ENCODE peak calls at places on chromosomes 13 and 19, in six cellular contexts. J, N, A, E, D and L are unnamed samples.

GRCh38 chr19:484494-484893 is 11.8 kb upstream of the MADCAM1 start:
- DNase-seq in J (no peak), N (no peak), A (no peak), E (no peak), D (no peak), L (no peak)

GRCh38 chr19:51079486-51080110 is 3.1 kb downstream of the KLK14 start:
- DNase-seq in J (no peak), N (no peak), A (no peak), E (no peak), D (peak), L (no peak)

GRCh38 chr13:99809931-99810330 is 161.6 kb downstream of the ZIC5 start:
- DNase-seq in J (no peak), N (no peak), A (no peak), E (no peak), D (no peak), L (no peak)

GRCh38 chr13:22773475-22773874 is 407.3 kb upstream of the SGCG start:
- DNase-seq in J (no peak), N (no peak), A (no peak), E (no peak), D (no peak), L (no peak)

GRCh38 chr13:60397693-60398437 is 845 bp downstream of the TDRD3 start:
- DNase-seq in J (peak), N (peak), A (peak), E (peak), D (peak), L (peak)

GRCh38 chr19:18541992-18542935 is 1.1 kb downstream of the FKBP8 start:
- DNase-seq in J (peak), N (no peak), A (no peak), E (no peak), D (no peak), L (no peak)

GRCh38 chr19:3194063-3194702 is 8.5 kb downstream of the NCLN start:
- DNase-seq in J (no peak), N (no peak), A (no peak), E (no peak), D (peak), L (no peak)

GRCh38 chr19:4369109-4369887 is 25.9 kb downstream of the MPND start:
- DNase-seq in J (peak), N (no peak), A (peak), E (peak), D (no peak), L (no peak)

GRCh38 chr13:39968646-39969475 is 313.4 kb downstream of the COG6 start:
- DNase-seq in J (peak), N (no peak), A (no peak), E (no peak), D (no peak), L (no peak)

GRCh38 chr13:111385182-111385857 is 64.9 kb downstream of the TEX29 start:
- DNase-seq in J (no peak), N (no peak), A (peak), E (no peak), D (no peak), L (peak)

GRCh38 chr19:42528354-42529247 is at the start of gene CEACAM1:
- DNase-seq in J (peak), N (no peak), A (peak), E (no peak), D (peak), L (peak)

GRCh38 chr13:95432141-95432540 is 120.4 kb upstream of the CLDN10 start:
- DNase-seq in J (no peak), N (no peak), A (no peak), E (no peak), D (no peak), L (no peak)

GRCh38 chr13:25300861-25301346 is 521 bp upstream of the NUP58 start:
- DNase-seq in J (no peak), N (no peak), A (peak), E (peak), D (peak), L (peak)

GRCh38 chr13:23160241-23161175 is 20.3 kb upstream of the SGCG start:
- DNase-seq in J (no peak), N (no peak), A (no peak), E (no peak), D (no peak), L (no peak)

GRCh38 chr13:95323930-95324662 is 22.8 kb upstream of the ABCC4 start:
- DNase-seq in J (no peak), N (no peak), A (no peak), E (no peak), D (no peak), L (no peak)

GRCh38 chr19:38228005-38228377 is 4.0 kb upstream of the DPF1 start:
- DNase-seq in J (no peak), N (no peak), A (no peak), E (no peak), D (no peak), L (no peak)

GRCh38 chr19:38229585-38230073 is 5.6 kb upstream of the DPF1 start:
- DNase-seq in J (peak), N (peak), A (peak), E (peak), D (peak), L (no peak)

GRCh38 chr19:38224014-38224862 is at the start of gene DPF1:
- DNase-seq in J (peak), N (no peak), A (no peak), E (no peak), D (peak), L (no peak)

GRCh38 chr19:38228491-38229439 is 4.7 kb upstream of the DPF1 start:
- DNase-seq in J (no peak), N (no peak), A (no peak), E (no peak), D (no peak), L (no peak)

GRCh38 chr19:38227272-38228004 is 3.4 kb upstream of the DPF1 start:
- DNase-seq in J (no peak), N (no peak), A (no peak), E (no peak), D (no peak), L (no peak)
- TF ChIP-seq CTCF in J (no peak), N (no peak), A (no peak), E (no peak), D (no peak), L (no peak)

DNA sequence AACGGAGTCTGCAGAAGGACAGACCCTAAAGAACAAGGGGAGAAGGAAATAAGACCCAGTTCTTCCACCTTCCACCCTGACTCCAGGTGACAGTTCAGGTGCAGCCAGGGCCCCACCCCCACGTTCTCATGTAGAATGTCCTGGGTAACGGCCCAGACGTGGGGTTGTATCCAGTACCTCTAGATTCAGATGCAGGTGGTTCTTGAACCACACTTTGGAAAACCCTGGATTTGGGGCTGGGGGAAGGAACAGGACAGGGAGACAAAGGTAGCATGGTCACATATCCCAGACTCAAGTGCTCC is 2.2 kb downstream of the DMPK start:
- DNase-seq in J (no peak), N (no peak), A (no peak), E (no peak), D (no peak), L (no peak)
- H3K4me3 ChIP-seq in J (no peak), N (peak), A (peak), E (peak), D (no peak), L (no peak)

GRCh38 chr13:82747331-82747730 is 1134.9 kb downstream of the SLITRK1 start:
- DNase-seq in J (no peak), N (no peak), A (no peak), E (no peak), D (no peak), L (no peak)
- TF ChIP-seq CTCF in J (no peak), N (no peak), A (no peak), E (no peak), D (no peak), L (no peak)

DNA sequence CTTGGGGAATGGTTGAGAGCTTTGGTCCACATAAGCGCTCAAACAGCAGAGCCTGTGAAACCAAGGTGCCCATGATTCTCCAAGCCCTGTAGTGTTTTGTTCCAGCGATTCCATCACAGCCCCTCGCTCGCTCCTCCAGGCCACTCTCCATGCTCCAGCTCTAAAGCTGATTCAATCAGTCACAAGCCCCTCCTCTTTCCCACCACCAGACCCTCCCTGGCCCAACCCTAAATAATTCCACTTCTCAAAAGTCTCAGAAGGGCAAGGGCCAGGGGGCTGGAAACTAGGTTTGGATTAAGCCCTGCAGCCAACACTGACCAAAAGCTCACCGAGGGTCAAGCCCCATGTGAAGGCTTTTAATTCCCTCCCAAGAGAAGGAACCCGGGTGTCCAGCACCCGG is 1.5 kb downstream of the ZNF296 start:
- DNase-seq in J (no peak), N (no peak), A (no peak), E (no peak), D (no peak), L (no peak)
- H3K4me3 ChIP-seq in J (peak), N (no peak), A (peak), E (no peak), D (no peak), L (no peak)

DNA sequence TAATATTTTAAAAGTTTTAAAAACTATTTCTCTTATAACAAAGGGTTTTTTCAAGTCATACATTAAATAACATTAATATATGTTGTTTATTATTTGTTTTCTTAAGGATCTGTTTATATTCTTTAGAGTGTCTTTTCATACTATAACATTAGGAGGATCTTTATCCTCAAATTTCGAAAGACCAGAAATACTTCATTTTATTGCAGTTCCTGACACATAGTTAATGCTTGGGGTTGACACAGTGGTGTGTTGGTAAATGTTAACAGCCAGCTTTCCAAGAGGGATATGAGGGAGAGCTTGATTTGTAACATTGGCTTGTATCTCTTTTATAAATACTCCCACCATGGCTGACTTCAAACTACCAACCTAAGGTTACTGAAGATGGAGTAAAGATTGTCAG is 126.6 kb upstream of the KLF5 start:
- DNase-seq in J (no peak), N (no peak), A (no peak), E (no peak), D (no peak), L (no peak)
- TF ChIP-seq CTCF in J (no peak), N (no peak), A (no peak), E (no peak), D (no peak), L (no peak)

GRCh38 chr19:44948237-44948636 is 2.4 kb downstream of the APOC2 start:
- DNase-seq in J (no peak), N (no peak), A (no peak), E (no peak), D (no peak), L (no peak)

GRCh38 chr19:44948763-44949374 is 3.0 kb downstream of the APOC2 start:
- DNase-seq in J (no peak), N (no peak), A (no peak), E (no peak), D (no peak), L (no peak)

GRCh38 chr19:44949550-44949949 is 3.7 kb downstream of the APOC2 start:
- DNase-seq in J (no peak), N (no peak), A (no peak), E (no peak), D (no peak), L (no peak)

GRCh38 chr19:44954278-44954648 is 917 bp upstream of the CLPTM1 start:
- DNase-seq in J (no peak), N (no peak), A (no peak), E (no peak), D (no peak), L (no peak)

GRCh38 chr19:44951179-44952159 is 3.7 kb upstream of the CLPTM1 start:
- DNase-seq in J (peak), N (peak), A (no peak), E (peak), D (peak), L (no peak)
- H3K4me3 ChIP-seq in J (no peak), N (no peak), A (no peak), E (no peak), D (no peak), L (no peak)

GRCh38 chr19:58408152-58409009 is at the start of gene ZNF584:
- DNase-seq in J (peak), N (peak), A (peak), E (peak), D (peak), L (peak)
- TF ChIP-seq CTCF in J (no peak), N (peak), A (no peak), E (no peak), D (no peak), L (no peak)

GRCh38 chr19:6611441-6611852 is 20.5 kb upstream of the CD70 start:
- DNase-seq in J (no peak), N (no peak), A (no peak), E (no peak), D (no peak), L (no peak)
- H3K4me3 ChIP-seq in J (no peak), N (no peak), A (no peak), E (no peak), D (no peak), L (no peak)

GRCh38 chr13:41059466-41059865 is 1.8 kb upstream of the WBP4 start:
- DNase-seq in J (peak), N (no peak), A (no peak), E (no peak), D (no peak), L (no peak)

GRCh38 chr13:41060723-41061074 is 610 bp upstream of the WBP4 start:
- DNase-seq in J (peak), N (no peak), A (peak), E (peak), D (no peak), L (peak)

GRCh38 chr13:41061914-41062837 is 867 bp downstream of the WBP4 start:
- DNase-seq in J (no peak), N (no peak), A (no peak), E (no peak), D (peak), L (no peak)

GRCh38 chr13:41059896-41060722 is 1.2 kb upstream of the WBP4 start:
- DNase-seq in J (peak), N (peak), A (peak), E (peak), D (peak), L (peak)

GRCh38 chr13:41061075-41061913 is at the start of gene WBP4:
- DNase-seq in J (peak), N (peak), A (peak), E (peak), D (peak), L (peak)
- TF ChIP-seq CTCF in J (no peak), N (peak), A (no peak), E (peak), D (peak), L (no peak)